ENCODE peak calls at places on chromosomes 13 and 19, in eight cellular contexts. One of them, this sample, is unnamed.

GRCh38 chr19:13057744-13058143 is 44.9 kb downstream of the LYL1 start:
- DNase-seq in tibial nerve: no peak
- DNase-seq in CD8-positive, alpha-beta T cell: no peak
- DNase-seq in GM12878: no peak
- DNase-seq in heart right ventricle: no peak
- DNase-seq in cardiac muscle cell: no peak
- DNase-seq in psoas muscle: no peak
- DNase-seq in colonic mucosa: no peak
- DNase-seq in this sample: no peak

GRCh38 chr13:78160793-78161192 is 242.2 kb upstream of the EDNRB start:
- DNase-seq in tibial nerve: no peak
- DNase-seq in cardiac muscle cell: no peak
- DNase-seq in CD8-positive, alpha-beta T cell: no peak
- DNase-seq in heart right ventricle: no peak
- DNase-seq in colonic mucosa: no peak
- DNase-seq in GM12878: no peak
- DNase-seq in psoas muscle: no peak
- DNase-seq in this sample: no peak

GRCh38 chr13:112819816-112820215 is 130.0 kb downstream of the ATP11A start:
- DNase-seq in CD8-positive, alpha-beta T cell: no peak
- DNase-seq in heart right ventricle: no peak
- DNase-seq in tibial nerve: no peak
- DNase-seq in GM12878: no peak
- DNase-seq in psoas muscle: no peak
- DNase-seq in colonic mucosa: no peak
- DNase-seq in cardiac muscle cell: peak
- DNase-seq in this sample: no peak

GRCh38 chr19:51742736-51743288 is 8.9 kb downstream of the FPR1 start:
- DNase-seq in psoas muscle: no peak
- DNase-seq in CD8-positive, alpha-beta T cell: no peak
- DNase-seq in cardiac muscle cell: no peak
- DNase-seq in tibial nerve: no peak
- DNase-seq in heart right ventricle: no peak
- DNase-seq in colonic mucosa: no peak
- DNase-seq in GM12878: no peak
- DNase-seq in this sample: no peak

GRCh38 chr19:13398780-13399726 is 107.2 kb downstream of the CACNA1A start:
- DNase-seq in psoas muscle: no peak
- DNase-seq in CD8-positive, alpha-beta T cell: no peak
- DNase-seq in heart right ventricle: peak
- DNase-seq in GM12878: no peak
- DNase-seq in colonic mucosa: no peak
- DNase-seq in cardiac muscle cell: no peak
- DNase-seq in tibial nerve: no peak
- DNase-seq in this sample: no peak

GRCh38 chr13:105116966-105117365 is 1418.5 kb downstream of the EFNB2 start:
- DNase-seq in psoas muscle: no peak
- DNase-seq in tibial nerve: no peak
- DNase-seq in colonic mucosa: no peak
- DNase-seq in CD8-positive, alpha-beta T cell: no peak
- DNase-seq in heart right ventricle: no peak
- DNase-seq in GM12878: no peak
- DNase-seq in cardiac muscle cell: no peak
- DNase-seq in this sample: no peak

GRCh38 chr13:29935309-29935981 is 85.0 kb upstream of the UBL3 start:
- DNase-seq in cardiac muscle cell: no peak
- DNase-seq in colonic mucosa: no peak
- DNase-seq in tibial nerve: no peak
- DNase-seq in psoas muscle: no peak
- DNase-seq in GM12878: peak
- DNase-seq in CD8-positive, alpha-beta T cell: peak
- DNase-seq in heart right ventricle: no peak
- DNase-seq in this sample: peak

GRCh38 chr13:79407349-79407979 is 1.4 kb upstream of the RBM26 start:
- DNase-seq in tibial nerve: no peak
- DNase-seq in psoas muscle: no peak
- DNase-seq in GM12878: no peak
- DNase-seq in CD8-positive, alpha-beta T cell: no peak
- DNase-seq in colonic mucosa: no peak
- DNase-seq in cardiac muscle cell: no peak
- DNase-seq in heart right ventricle: no peak
- DNase-seq in this sample: no peak

GRCh38 chr19:47778954-47779351 is 450 bp downstream of the SELENOW start:
- DNase-seq in psoas muscle: peak
- DNase-seq in heart right ventricle: no peak
- DNase-seq in colonic mucosa: peak
- DNase-seq in GM12878: no peak
- DNase-seq in cardiac muscle cell: peak
- DNase-seq in tibial nerve: peak
- DNase-seq in CD8-positive, alpha-beta T cell: peak
- DNase-seq in this sample: no peak

GRCh38 chr13:75960538-75960994 is 324.4 kb downstream of the LMO7 start:
- DNase-seq in CD8-positive, alpha-beta T cell: no peak
- DNase-seq in psoas muscle: no peak
- DNase-seq in colonic mucosa: no peak
- DNase-seq in GM12878: peak
- DNase-seq in heart right ventricle: no peak
- DNase-seq in tibial nerve: no peak
- DNase-seq in cardiac muscle cell: no peak
- DNase-seq in this sample: no peak

GRCh38 chr19:13417054-13417453 is 89.2 kb downstream of the CACNA1A start:
- DNase-seq in psoas muscle: peak
- DNase-seq in tibial nerve: no peak
- DNase-seq in CD8-positive, alpha-beta T cell: no peak
- DNase-seq in GM12878: peak
- DNase-seq in heart right ventricle: peak
- DNase-seq in cardiac muscle cell: peak
- DNase-seq in colonic mucosa: no peak
- DNase-seq in this sample: no peak

GRCh38 chr19:29745253-29745652 is 30.2 kb upstream of the C19orf12 start:
- DNase-seq in psoas muscle: no peak
- DNase-seq in colonic mucosa: no peak
- DNase-seq in tibial nerve: no peak
- DNase-seq in cardiac muscle cell: peak
- DNase-seq in CD8-positive, alpha-beta T cell: no peak
- DNase-seq in heart right ventricle: no peak
- DNase-seq in GM12878: no peak
- DNase-seq in this sample: no peak
- TF ChIP-seq CTCF in psoas muscle: no peak
- TF ChIP-seq CTCF in colonic mucosa: no peak
- TF ChIP-seq CTCF in tibial nerve: no peak
- TF ChIP-seq CTCF in cardiac muscle cell: no peak
- TF ChIP-seq CTCF in CD8-positive, alpha-beta T cell: no peak
- TF ChIP-seq CTCF in heart right ventricle: no peak
- TF ChIP-seq CTCF in GM12878: peak
- TF ChIP-seq CTCF in this sample: peak

DNA sequence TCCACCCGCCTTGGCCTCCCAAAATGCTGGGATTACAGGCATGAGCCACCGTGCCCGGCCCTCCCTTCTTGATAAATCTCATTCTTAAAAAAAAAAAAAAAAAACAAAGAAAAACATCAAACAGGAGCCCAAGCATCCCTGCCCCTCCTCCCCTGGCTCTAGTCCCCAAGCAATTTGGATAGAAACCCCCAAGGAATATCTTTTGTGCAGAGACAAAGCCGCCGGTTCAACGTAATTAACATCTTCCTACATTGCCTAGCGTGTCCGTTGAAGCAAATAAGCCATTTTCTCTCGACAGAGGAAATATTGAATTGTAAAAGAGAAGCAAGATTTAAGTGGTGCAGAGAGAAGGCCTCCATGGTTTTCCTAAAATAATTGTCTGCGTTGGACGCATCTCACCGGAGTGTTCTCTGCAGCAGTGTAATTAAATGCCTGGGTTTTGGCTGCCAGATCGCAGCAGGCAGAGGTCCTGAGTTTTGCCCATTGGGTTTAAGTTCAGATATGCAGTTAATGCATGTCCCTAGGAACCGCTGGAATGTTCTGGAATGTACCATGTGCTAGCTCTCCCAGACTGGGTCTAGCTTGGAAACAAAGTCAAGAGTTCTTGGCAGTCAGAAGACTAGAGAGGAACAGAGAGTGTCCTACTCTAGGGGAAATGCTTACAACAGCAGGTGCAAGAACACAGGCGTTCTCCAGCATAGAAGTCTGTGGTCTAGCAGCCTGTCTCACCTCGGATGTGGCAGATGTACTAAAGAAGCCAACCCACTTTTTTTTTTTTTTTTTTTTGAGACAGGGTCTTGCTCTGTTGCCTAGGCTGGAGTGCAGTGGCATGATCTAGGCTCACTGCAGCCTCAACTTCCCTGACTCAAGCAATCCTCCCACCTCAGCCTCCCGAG is 30.9 kb downstream of the PIN1 start:
- DNase-seq in psoas muscle: no peak
- DNase-seq in colonic mucosa: no peak
- DNase-seq in CD8-positive, alpha-beta T cell: peak
- DNase-seq in GM12878: no peak
- DNase-seq in tibial nerve: no peak
- DNase-seq in cardiac muscle cell: no peak
- DNase-seq in heart right ventricle: no peak
- DNase-seq in this sample: no peak
- H3K4me3 ChIP-seq in psoas muscle: no peak
- H3K4me3 ChIP-seq in colonic mucosa: no peak
- H3K4me3 ChIP-seq in CD8-positive, alpha-beta T cell: peak
- H3K4me3 ChIP-seq in GM12878: no peak
- H3K4me3 ChIP-seq in tibial nerve: no peak
- H3K4me3 ChIP-seq in cardiac muscle cell: no peak
- H3K4me3 ChIP-seq in heart right ventricle: no peak
- H3K4me3 ChIP-seq in this sample: no peak

DNA sequence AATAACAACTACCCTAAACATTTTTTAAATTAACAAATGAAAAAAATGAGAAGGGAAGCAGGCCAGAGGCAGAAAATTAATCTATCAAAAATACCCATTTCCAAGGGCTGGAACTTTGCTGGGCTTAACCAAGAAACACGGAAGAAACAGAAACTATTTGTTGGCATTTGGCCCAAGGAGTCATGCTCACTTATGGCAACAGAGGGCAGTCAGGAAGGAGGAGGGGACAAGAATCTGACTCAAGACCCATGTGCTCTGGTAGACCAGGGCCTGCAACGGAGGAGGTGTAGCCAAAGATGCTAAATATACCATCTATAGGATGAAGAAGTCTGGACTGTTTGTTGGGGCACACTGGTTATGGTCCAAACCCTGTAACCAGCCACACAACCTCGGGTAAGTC is 496.7 kb downstream of the COG6 start:
- DNase-seq in psoas muscle: no peak
- DNase-seq in colonic mucosa: no peak
- DNase-seq in tibial nerve: no peak
- DNase-seq in CD8-positive, alpha-beta T cell: no peak
- DNase-seq in heart right ventricle: no peak
- DNase-seq in cardiac muscle cell: no peak
- DNase-seq in GM12878: no peak
- DNase-seq in this sample: no peak
- TF ChIP-seq CTCF in psoas muscle: no peak
- TF ChIP-seq CTCF in colonic mucosa: no peak
- TF ChIP-seq CTCF in tibial nerve: no peak
- TF ChIP-seq CTCF in CD8-positive, alpha-beta T cell: no peak
- TF ChIP-seq CTCF in heart right ventricle: peak
- TF ChIP-seq CTCF in cardiac muscle cell: peak
- TF ChIP-seq CTCF in GM12878: no peak
- TF ChIP-seq CTCF in this sample: no peak

DNA sequence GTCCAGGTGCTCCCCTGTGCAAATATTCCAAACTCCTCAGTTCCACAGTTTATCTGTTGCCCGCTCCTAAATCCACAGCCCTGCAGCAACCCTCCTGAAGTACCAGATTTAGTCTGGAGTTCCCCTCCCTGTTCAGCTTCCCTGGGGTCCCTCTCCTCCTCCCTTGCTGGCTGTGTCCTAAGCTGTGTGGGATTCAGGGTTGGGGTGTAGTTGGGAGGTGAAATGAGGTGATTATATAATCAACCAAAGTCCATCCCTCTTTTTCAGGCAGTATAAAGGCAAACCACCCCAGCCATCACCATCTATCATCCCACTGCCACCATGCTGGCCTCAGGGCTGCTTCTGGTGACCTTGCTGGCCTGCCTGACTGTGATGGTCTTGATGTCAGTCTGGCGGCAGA is at the start of gene CYP2A13:
- DNase-seq in CD8-positive, alpha-beta T cell: no peak
- DNase-seq in colonic mucosa: no peak
- DNase-seq in GM12878: no peak
- DNase-seq in tibial nerve: no peak
- DNase-seq in cardiac muscle cell: no peak
- DNase-seq in heart right ventricle: no peak
- DNase-seq in psoas muscle: no peak
- DNase-seq in this sample: no peak
- H3K4me3 ChIP-seq in CD8-positive, alpha-beta T cell: no peak
- H3K4me3 ChIP-seq in colonic mucosa: no peak
- H3K4me3 ChIP-seq in GM12878: no peak
- H3K4me3 ChIP-seq in tibial nerve: no peak
- H3K4me3 ChIP-seq in cardiac muscle cell: no peak
- H3K4me3 ChIP-seq in heart right ventricle: no peak
- H3K4me3 ChIP-seq in psoas muscle: no peak
- H3K4me3 ChIP-seq in this sample: no peak

DNA sequence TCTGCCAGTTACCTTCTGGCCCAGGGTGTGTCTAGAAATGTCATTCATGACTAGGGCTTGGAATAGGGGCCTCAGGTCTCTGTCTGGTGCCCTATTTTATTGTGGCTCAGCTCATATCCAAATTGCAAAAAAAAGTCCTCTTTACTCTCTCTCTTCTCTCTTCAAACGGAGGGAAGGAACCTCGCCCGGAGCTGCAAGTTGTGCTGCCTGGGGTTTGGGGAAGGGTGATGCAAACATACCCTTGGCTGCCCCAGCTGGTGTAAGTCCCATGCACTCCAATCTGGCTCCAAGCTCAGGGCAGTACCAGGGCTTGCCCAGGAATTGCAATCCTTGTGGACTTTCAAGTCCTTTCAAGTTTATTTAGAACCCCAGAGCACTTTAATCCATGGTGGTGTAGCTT is 549.6 kb downstream of the PCDH17 start:
- DNase-seq in heart right ventricle: no peak
- DNase-seq in cardiac muscle cell: no peak
- DNase-seq in CD8-positive, alpha-beta T cell: no peak
- DNase-seq in colonic mucosa: no peak
- DNase-seq in GM12878: no peak
- DNase-seq in tibial nerve: no peak
- DNase-seq in psoas muscle: no peak
- DNase-seq in this sample: no peak
- TF ChIP-seq CTCF in heart right ventricle: no peak
- TF ChIP-seq CTCF in cardiac muscle cell: no peak
- TF ChIP-seq CTCF in CD8-positive, alpha-beta T cell: no peak
- TF ChIP-seq CTCF in colonic mucosa: no peak
- TF ChIP-seq CTCF in GM12878: no peak
- TF ChIP-seq CTCF in tibial nerve: no peak
- TF ChIP-seq CTCF in psoas muscle: no peak
- TF ChIP-seq CTCF in this sample: no peak

DNA sequence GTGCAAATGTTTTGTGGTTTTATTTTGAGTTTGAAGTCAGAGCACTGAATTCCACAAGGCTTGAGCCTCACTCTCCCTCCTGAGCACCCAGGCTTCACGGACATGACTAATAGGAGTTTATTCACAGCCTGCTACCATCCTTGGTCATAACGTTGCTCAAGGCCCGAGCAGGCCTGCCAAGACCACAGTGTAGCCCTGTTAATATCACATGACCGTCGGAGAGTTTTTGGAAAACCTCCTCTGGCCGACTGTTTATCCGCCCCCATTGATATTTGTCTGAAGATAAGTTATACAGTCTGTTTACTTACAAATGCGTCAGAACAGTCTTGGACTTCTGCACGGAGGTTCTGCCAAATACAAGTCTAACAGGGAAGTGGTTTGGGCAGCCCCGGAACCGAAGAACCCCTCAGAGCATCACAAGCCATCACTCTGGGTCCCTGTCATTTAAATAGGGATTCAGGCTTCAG is 89.9 kb downstream of the COL4A2 start:
- DNase-seq in GM12878: no peak
- DNase-seq in heart right ventricle: peak
- DNase-seq in colonic mucosa: peak
- DNase-seq in psoas muscle: peak
- DNase-seq in cardiac muscle cell: no peak
- DNase-seq in tibial nerve: peak
- DNase-seq in CD8-positive, alpha-beta T cell: no peak
- DNase-seq in this sample: no peak
- H3K4me3 ChIP-seq in GM12878: no peak
- H3K4me3 ChIP-seq in heart right ventricle: peak
- H3K4me3 ChIP-seq in colonic mucosa: no peak
- H3K4me3 ChIP-seq in psoas muscle: peak
- H3K4me3 ChIP-seq in cardiac muscle cell: no peak
- H3K4me3 ChIP-seq in tibial nerve: peak
- H3K4me3 ChIP-seq in CD8-positive, alpha-beta T cell: no peak
- H3K4me3 ChIP-seq in this sample: no peak